ENCODE peak calls at places on chromosomes 1 and 21, in four cellular contexts. Y is K562, Z is GM12878, M is NT2/D1. L is an unnamed sample.

GRCh38 chr1:38131024-38131585 is 84.5 kb upstream of the POU3F1 start:
- DNase-seq in Y (no peak), Z (no peak), M (no peak), L (no peak)

GRCh38 chr1:187911820-187912219 is 1083.1 kb downstream of the PLA2G4A start:
- DNase-seq in Y (no peak), Z (no peak), M (no peak), L (no peak)

GRCh38 chr1:33001282-33001681 is 35.4 kb downstream of the AK2 start:
- DNase-seq in Y (no peak), Z (no peak), M (no peak), L (no peak)

GRCh38 chr1:98500324-98500723 is 161.2 kb upstream of the SNX7 start:
- DNase-seq in Y (no peak), Z (no peak), M (no peak), L (no peak)

GRCh38 chr1:7046314-7046713 is 261.1 kb downstream of the CAMTA1 start:
- DNase-seq in Y (no peak), Z (no peak), M (no peak), L (no peak)

GRCh38 chr1:109787211-109787844 is 23.6 kb upstream of the EPS8L3 start:
- DNase-seq in Y (no peak), Z (no peak), M (no peak), L (peak)

GRCh38 chr21:22138297-22139016 is 1140.2 kb downstream of the NCAM2 start:
- DNase-seq in Y (no peak), Z (no peak), M (no peak), L (no peak)

GRCh38 chr21:37532868-37533780 is 166.6 kb downstream of the DYRK1A start:
- DNase-seq in Y (peak), Z (no peak), M (no peak), L (peak)

GRCh38 chr1:88731475-88731874 is 47.4 kb downstream of the PKN2 start:
- DNase-seq in Y (peak), Z (no peak), M (no peak), L (no peak)

GRCh38 chr1:17551755-17552234 is 12.3 kb downstream of the ARHGEF10L start:
- DNase-seq in Y (no peak), Z (no peak), M (no peak), L (no peak)

GRCh38 chr1:159983681-159984080 is 29.6 kb upstream of the SLAMF9 start:
- DNase-seq in Y (no peak), Z (no peak), M (no peak), L (no peak)

GRCh38 chr1:52426391-52426790 is 22.0 kb downstream of the PRPF38A start:
- DNase-seq in Y (no peak), Z (no peak), M (no peak), L (no peak)

GRCh38 chr1:209421186-209421585 is 162.3 kb upstream of the CAMK1G start:
- DNase-seq in Y (no peak), Z (no peak), M (no peak), L (no peak)

GRCh38 chr1:190908691-190909090 is 431.0 kb upstream of the BRINP3 start:
- DNase-seq in Y (no peak), Z (no peak), M (no peak), L (no peak)

GRCh38 chr1:238581332-238581731 is 690.6 kb upstream of the ZP4 start:
- DNase-seq in Y (no peak), Z (no peak), M (no peak), L (no peak)

GRCh38 chr1:31335007-31335406 is 37.9 kb downstream of the FABP3 start:
- DNase-seq in Y (peak), Z (peak), M (peak), L (peak)

GRCh38 chr1:47449702-47450552 is 12.1 kb downstream of the FOXD2 start:
- DNase-seq in Y (peak), Z (no peak), M (no peak), L (no peak)

GRCh38 chr1:202333861-202334260 is 7.9 kb downstream of the UBE2T start:
- DNase-seq in Y (no peak), Z (no peak), M (no peak), L (no peak)

GRCh38 chr1:153670257-153670858 is 435 bp downstream of the ILF2 start:
- DNase-seq in Y (no peak), Z (no peak), M (no peak), L (no peak)

GRCh38 chr1:184954232-184954995 is 19.9 kb downstream of the NIBAN1 start:
- DNase-seq in Y (no peak), Z (no peak), M (no peak), L (no peak)

GRCh38 chr1:155170101-155170785 is 2.9 kb downstream of the KRTCAP2 start:
- DNase-seq in Y (peak), Z (no peak), M (no peak), L (no peak)
- TF ChIP-seq ZNF274 in Y (no peak), Z (no peak), M (no peak), L (no peak)

GRCh38 chr1:63906053-63906704 is 132.4 kb downstream of the ROR1 start:
- DNase-seq in Y (no peak), Z (no peak), M (no peak), L (no peak)

GRCh38 chr1:63904826-63905225 is 131.0 kb downstream of the ROR1 start:
- DNase-seq in Y (no peak), Z (no peak), M (no peak), L (no peak)

GRCh38 chr1:63901094-63901493 is 127.3 kb downstream of the ROR1 start:
- DNase-seq in Y (no peak), Z (no peak), M (no peak), L (no peak)

GRCh38 chr1:63903947-63904346 is 130.1 kb downstream of the ROR1 start:
- DNase-seq in Y (no peak), Z (no peak), M (no peak), L (no peak)

GRCh38 chr1:63902844-63903589 is 129.2 kb downstream of the ROR1 start:
- DNase-seq in Y (no peak), Z (no peak), M (no peak), L (no peak)
- TF ChIP-seq ZNF274 in Y (no peak), Z (no peak), M (no peak), L (no peak)

GRCh38 chr1:45643978-45644377 is 20.1 kb upstream of the CCDC17 start:
- DNase-seq in Y (no peak), Z (no peak), M (no peak), L (peak)
- TF ChIP-seq ZNF274 in Y (no peak), Z (no peak), M (no peak), L (no peak)

GRCh38 chr1:62180649-62181048 is 14.0 kb upstream of the L1TD1 start:
- DNase-seq in Y (no peak), Z (no peak), M (no peak), L (no peak)
- TF ChIP-seq ZNF274 in Y (no peak), Z (no peak), M (no peak), L (no peak)

GRCh38 chr1:41647202-41648135 is 163.0 kb upstream of the EDN2 start:
- DNase-seq in Y (no peak), Z (no peak), M (no peak), L (no peak)

GRCh38 chr1:41648844-41649243 is 164.4 kb upstream of the EDN2 start:
- DNase-seq in Y (no peak), Z (no peak), M (no peak), L (no peak)

GRCh38 chr1:41648230-41648629 is 163.7 kb upstream of the EDN2 start:
- DNase-seq in Y (no peak), Z (no peak), M (no peak), L (no peak)

GRCh38 chr1:41650176-41650519 is 165.7 kb upstream of the EDN2 start:
- DNase-seq in Y (no peak), Z (no peak), M (no peak), L (no peak)

DNA sequence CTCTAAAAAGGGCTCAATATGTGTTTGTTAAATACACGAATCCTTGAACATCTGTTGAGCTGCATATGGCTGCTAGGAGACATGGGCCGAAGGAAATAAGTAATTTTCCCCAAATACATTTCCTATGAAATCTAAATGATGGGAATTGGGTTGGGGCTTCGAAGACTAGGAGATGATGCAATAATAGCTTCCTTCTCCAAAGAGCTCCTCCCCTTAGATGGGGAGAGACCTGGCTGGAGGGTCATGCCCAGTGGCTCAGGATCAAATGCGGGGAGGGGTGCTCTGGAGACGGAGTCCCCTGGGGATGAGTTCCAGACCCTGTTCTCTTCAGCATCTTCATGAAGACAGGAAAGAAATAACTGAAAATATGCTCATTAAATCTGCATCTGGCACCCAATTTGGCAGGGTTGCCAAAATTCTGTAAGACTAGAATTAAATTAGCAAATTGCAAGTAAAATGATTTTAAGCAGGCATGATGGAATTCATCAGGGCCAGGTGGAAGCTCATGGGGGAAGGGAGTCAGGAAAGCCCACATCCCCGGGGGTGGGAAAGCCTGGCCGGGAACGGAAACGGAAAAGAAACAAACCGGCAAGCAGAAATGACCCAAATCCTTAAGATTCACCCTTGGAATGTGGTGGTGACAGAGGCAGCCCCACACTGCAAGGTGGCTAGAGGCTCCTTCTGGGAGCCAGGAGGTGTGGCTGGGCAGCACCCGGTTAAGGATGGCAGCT is 165.1 kb upstream of the EDN2 start:
- DNase-seq in Y (no peak), Z (no peak), M (no peak), L (no peak)
- TF ChIP-seq ZNF274 in Y (no peak), Z (no peak), M (no peak), L (no peak)

GRCh38 chr1:5858844-5859407 is 133.3 kb downstream of the NPHP4 start:
- DNase-seq in Y (no peak), Z (no peak), M (no peak), L (no peak)
- TF ChIP-seq ZNF274 in Y (no peak), Z (no peak), M (no peak), L (no peak)

DNA sequence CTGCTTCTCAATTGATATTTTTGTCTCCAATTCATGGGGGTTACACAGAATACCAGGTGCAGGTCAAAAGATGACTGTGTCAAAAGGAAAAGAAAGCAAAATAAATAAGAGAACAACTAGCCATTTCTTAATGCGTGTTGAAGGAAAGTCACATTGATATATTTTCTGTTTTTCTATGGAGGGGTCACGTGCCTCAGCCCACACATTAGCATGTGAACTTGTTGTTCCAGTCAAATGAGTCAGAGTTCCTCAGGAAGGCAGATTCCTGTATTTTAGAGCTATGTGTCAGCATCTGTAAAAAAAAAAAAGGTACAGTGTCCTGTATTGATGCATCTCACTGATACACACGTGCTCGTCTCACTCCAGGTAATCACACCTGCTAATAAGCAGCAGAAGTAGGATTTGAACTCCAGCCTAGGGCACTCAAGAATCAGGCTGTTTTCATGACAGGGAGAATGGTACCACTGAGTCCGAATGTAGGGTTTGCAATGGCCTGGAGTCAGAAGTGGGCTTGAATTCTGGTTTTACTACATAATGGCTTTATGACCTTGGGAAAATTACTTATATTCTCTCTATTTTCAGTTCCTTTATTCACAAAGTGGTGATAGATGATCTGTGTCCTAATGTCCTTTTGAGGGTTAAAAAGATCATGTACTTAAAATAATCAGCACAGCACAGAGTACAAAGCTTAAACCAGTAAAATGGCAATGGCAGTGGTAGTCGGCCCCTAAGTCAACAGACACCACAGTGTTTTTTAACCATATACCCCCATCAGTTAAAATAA is 63.9 kb upstream of the HOOK1 start:
- DNase-seq in Y (no peak), Z (no peak), M (no peak), L (peak)
- TF ChIP-seq ZNF274 in Y (no peak), Z (no peak), M (no peak), L (no peak)

L was measured in HCT116.